ENCODE peak calls at places on chromosomes 16 and 17, in four cellular contexts. H, V, Q and G are unnamed samples.

GRCh38 chr16:67283826-67284555 is 4.7 kb downstream of the PLEKHG4 start:
- DNase-seq in H (no peak), V (no peak), Q (no peak), G (no peak)

GRCh38 chr16:68972720-68973119 is 129.4 kb downstream of the TANGO6 start:
- DNase-seq in H (peak; percentile 66), V (no peak), Q (no peak), G (peak; percentile 59)

GRCh38 chr17:16282522-16282921 is 65.5 kb downstream of the PIGL start:
- DNase-seq in H (peak; percentile 88), V (no peak), Q (no peak), G (peak; percentile 89)

GRCh38 chr16:80744856-80745255 is 59.5 kb downstream of the CDYL2 start:
- DNase-seq in H (no peak), V (no peak), Q (no peak), G (no peak)

GRCh38 chr17:65027305-65027704 is 29.2 kb downstream of the GNA13 start:
- DNase-seq in H (peak; percentile 75), V (no peak), Q (no peak), G (peak; percentile 72)

GRCh38 chr17:20908373-20909273 is 134.2 kb downstream of the USP22 start:
- DNase-seq in H (peak; percentile 67), V (peak; percentile 67), Q (peak; percentile 96), G (peak; percentile 69)

GRCh38 chr17:40021471-40021961 is 6.3 kb downstream of the CSF3 start:
- DNase-seq in H (peak; percentile 42), V (no peak), Q (no peak), G (peak; percentile 42)

GRCh38 chr17:330993-331701 is 21.5 kb downstream of the RPH3AL start:
- DNase-seq in H (no peak), V (no peak), Q (no peak), G (no peak)

GRCh38 chr17:64022631-64023063 is 2.2 kb upstream of the ICAM2 start:
- DNase-seq in H (no peak), V (no peak), Q (peak; percentile 63), G (no peak)

GRCh38 chr17:42578282-42578869 is 847 bp upstream of the PSMC3IP start:
- DNase-seq in H (peak; percentile 69), V (peak; percentile 88), Q (peak; percentile 92), G (peak; percentile 77)

GRCh38 chr17:70344356-70345060 is 175.2 kb downstream of the KCNJ2 start:
- DNase-seq in H (no peak), V (no peak), Q (no peak), G (peak; percentile 18)

GRCh38 chr17:79026345-79027273 is 2.6 kb downstream of the C1QTNF1 start:
- DNase-seq in H (peak; percentile 65), V (no peak), Q (peak; percentile 90), G (peak; percentile 65)

GRCh38 chr17:39612291-39612894 is 4.7 kb upstream of the NEUROD2 start:
- DNase-seq in H (no peak), V (no peak), Q (no peak), G (no peak)

GRCh38 chr17:78075545-78075944 is 53.0 kb downstream of the TMC6 start:
- DNase-seq in H (no peak), V (no peak), Q (peak; percentile 59), G (no peak)

GRCh38 chr16:15775209-15775608 is 81.6 kb downstream of the MYH11 start:
- DNase-seq in H (peak; percentile 17), V (no peak), Q (no peak), G (peak; percentile 38)

GRCh38 chr17:76561799-76562268 is 22.0 kb downstream of the PRCD start:
- DNase-seq in H (peak; percentile 23), V (no peak), Q (no peak), G (peak; percentile 46)

GRCh38 chr17:39626671-39627169 is at the start of gene PPP1R1B:
- DNase-seq in H (peak; percentile 24), V (no peak), Q (no peak), G (no peak)

GRCh38 chr17:48429156-48429555 is 858 bp downstream of the SKAP1 start:
- DNase-seq in H (no peak), V (no peak), Q (no peak), G (no peak)

GRCh38 chr17:57207396-57207795 is 48.9 kb upstream of the MSI2 start:
- DNase-seq in H (no peak), V (no peak), Q (no peak), G (no peak)

GRCh38 chr17:9890124-9890523 is 14.9 kb downstream of the RCVRN start:
- DNase-seq in H (no peak), V (no peak), Q (no peak), G (no peak)

GRCh38 chr16:84278333-84278732 is 16.3 kb upstream of the WFDC1 start:
- DNase-seq in H (no peak), V (no peak), Q (no peak), G (no peak)

GRCh38 chr16:71885261-71885650 is 1.3 kb upstream of the ZNF821 start:
- DNase-seq in H (no peak), V (no peak), Q (no peak), G (no peak)

GRCh38 chr16:23807028-23807427 is 28.8 kb upstream of the PRKCB start:
- DNase-seq in H (no peak), V (no peak), Q (peak; percentile 14), G (no peak)

GRCh38 chr17:559699-560378 is 154.8 kb downstream of the VPS53 start:
- DNase-seq in H (peak; percentile 85), V (peak; percentile 54), Q (no peak), G (peak; percentile 88)

GRCh38 chr17:50642071-50642721 is 7.5 kb downstream of the ABCC3 start:
- DNase-seq in H (no peak), V (no peak), Q (no peak), G (no peak)

GRCh38 chr17:16013943-16014407 is 14.4 kb downstream of the TTC19 start:
- DNase-seq in H (peak; percentile 87), V (no peak), Q (no peak), G (peak; percentile 82)

GRCh38 chr17:21214777-21215541 is 998 bp upstream of the TMEM11 start:
- DNase-seq in H (no peak), V (no peak), Q (peak; percentile 89), G (peak; percentile 40)

GRCh38 chr16:56343661-56344517 is 81.5 kb downstream of the AMFR start:
- DNase-seq in H (no peak), V (no peak), Q (no peak), G (no peak)

DNA sequence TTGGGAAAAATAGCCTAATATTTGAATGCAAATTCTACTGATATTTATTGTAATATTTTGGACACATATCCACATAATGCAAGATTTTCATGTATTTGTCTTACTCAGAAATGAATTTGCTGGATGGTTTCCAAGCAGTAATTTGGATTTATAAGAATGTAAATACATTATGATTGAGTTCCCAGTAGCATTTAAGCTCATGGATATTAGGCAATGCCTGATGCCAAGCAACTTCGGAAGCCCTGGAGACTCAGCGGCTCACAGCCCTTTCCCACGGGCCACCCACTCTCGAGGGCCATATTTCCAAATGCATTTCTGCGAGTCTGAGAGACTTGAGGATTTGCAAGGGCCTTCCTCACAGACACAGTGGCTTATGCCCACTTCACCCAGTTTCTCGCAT is 62.1 kb upstream of the MYOCD start:
- DNase-seq in H (no peak), V (no peak), Q (no peak), G (no peak)
- H3K4me3 ChIP-seq in H (no peak overlapping the region), V (no peak overlapping the region), Q (no peak overlapping the region), G (no peak overlapping the region)

DNA sequence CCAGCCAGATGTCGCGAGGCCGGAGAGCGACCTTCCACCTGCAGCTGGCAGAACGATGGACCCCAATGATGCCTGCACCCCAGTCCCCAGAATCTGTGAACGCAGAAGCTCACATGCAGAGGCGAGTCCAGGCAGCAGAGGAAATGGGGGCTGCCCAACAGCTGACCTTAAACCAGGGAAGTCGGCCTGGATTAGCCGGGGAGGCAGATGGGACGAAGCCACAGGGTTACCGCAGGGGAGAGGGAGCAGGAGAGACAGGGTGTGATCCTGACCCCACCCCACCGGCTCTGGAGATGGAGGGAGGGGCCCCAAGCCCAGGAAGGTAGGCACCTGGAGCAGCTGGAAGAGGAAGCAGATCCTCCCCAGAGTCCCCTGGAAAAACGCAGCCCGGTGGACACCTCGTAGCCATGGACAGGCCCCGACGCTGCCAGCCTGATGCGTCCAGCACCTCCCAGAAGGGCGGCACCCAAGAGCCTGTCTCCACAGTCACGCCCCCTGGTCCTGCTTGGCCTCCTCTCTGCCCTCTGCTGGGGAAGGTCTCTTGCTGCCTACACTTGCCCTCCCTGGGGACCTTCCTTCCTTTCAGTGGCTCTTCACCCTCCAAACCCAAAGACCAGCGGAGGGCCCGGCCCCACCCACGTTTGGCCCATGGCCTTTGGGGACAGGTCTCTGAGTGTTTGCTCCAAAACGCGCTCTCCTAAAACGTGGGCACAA is 37.3 kb downstream of the PIEZO1 start:
- DNase-seq in H (no peak), V (no peak), Q (no peak), G (no peak)
- TF ChIP-seq CTCF in H (peak; percentile 25), V (no peak), Q (no peak), G (no peak)

DNA sequence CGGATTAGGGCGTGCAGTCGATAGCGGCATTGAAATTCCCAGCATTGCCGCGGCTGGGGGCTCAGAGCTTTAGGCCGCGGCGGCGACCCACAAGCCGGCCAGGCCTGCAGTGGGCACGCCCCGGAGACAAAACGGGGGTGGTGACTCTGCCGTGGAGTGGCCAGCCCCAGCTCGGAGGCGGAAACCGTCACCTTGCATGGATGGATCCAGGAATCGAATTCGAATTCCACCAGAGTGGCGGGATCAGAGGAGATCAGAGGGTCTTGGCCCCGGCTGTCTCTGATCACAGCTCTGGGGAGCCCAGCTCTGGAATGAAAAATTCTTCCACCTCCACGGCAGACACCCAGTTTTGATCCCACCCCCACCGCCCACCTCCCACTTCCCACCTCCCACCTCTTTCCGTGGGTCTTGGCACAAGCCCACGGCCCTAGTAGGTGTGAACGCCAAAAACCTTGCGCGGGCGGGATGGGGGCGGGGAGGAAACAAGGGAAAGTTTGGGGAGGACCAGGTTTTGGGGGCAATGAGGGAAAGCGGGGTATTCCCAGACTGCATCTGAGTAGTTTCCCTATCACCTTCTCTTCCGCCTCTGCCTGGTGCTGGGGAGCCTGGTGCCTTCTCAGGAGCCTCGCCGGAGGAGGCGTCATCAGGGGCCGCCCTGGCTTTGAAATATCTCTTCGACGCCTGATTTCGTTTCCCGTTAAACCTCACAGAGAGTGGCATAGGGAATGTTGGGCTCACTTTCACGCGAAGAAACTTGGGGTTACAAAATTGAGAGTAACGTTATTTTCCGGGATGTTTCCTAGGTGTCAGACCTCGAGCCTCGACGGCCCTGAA is 1.4 kb upstream of the IRX3 start:
- DNase-seq in H (no peak), V (no peak), Q (peak; percentile 87), G (no peak)
- H3K4me3 ChIP-seq in H (peak overlapping the region; percentile 64), V (peak overlapping the region; percentile 54), Q (peak overlapping the region; percentile 33), G (peak overlapping the region; percentile 68)

GRCh38 chr16:49440156-49441065 is 66.8 kb downstream of the C16orf78 start:
- DNase-seq in H (no peak), V (no peak), Q (no peak), G (no peak)

GRCh38 chr16:49442805-49443204 is 69.2 kb downstream of the C16orf78 start:
- DNase-seq in H (no peak), V (no peak), Q (no peak), G (no peak)

GRCh38 chr16:49439676-49440075 is 66.1 kb downstream of the C16orf78 start:
- DNase-seq in H (no peak), V (no peak), Q (no peak), G (no peak)

GRCh38 chr16:49443576-49443975 is 70.0 kb downstream of the C16orf78 start:
- DNase-seq in H (no peak), V (no peak), Q (no peak), G (no peak)

GRCh38 chr16:49441366-49441780 is 67.8 kb downstream of the C16orf78 start:
- DNase-seq in H (no peak), V (peak; percentile 15), Q (peak; percentile 87), G (no peak)
- TF ChIP-seq CTCF in H (peak; percentile 7), V (no peak), Q (no peak), G (no peak)